ENCODE peak calls at places on chromosomes 1 and 21, in six cellular contexts. One of them, this sample, is unnamed.

GRCh38 chr1:151371340-151371739 is 1.2 kb downstream of the SELENBP1 start:
- DNase-seq in NCI-H1105 treated with DMSO at 0.1 percent for 48 hours: peak; percentile 46
- DNase-seq in CD4-positive, alpha-beta memory T cell: no peak
- DNase-seq in natural killer cell: no peak
- DNase-seq in Daoy: no peak
- DNase-seq in GM03348: peak; percentile 72
- DNase-seq in this sample: peak; percentile 53

GRCh38 chr1:204556458-204557052 is 40.3 kb downstream of the MDM4 start:
- DNase-seq in natural killer cell: no peak
- DNase-seq in Daoy: no peak
- DNase-seq in NCI-H1105 treated with DMSO at 0.1 percent for 48 hours: no peak
- DNase-seq in GM03348: no peak
- DNase-seq in CD4-positive, alpha-beta memory T cell: no peak
- DNase-seq in this sample: no peak

GRCh38 chr1:204202481-204202880 is 6.2 kb upstream of the KISS1 start:
- DNase-seq in Daoy: no peak
- DNase-seq in natural killer cell: no peak
- DNase-seq in GM03348: no peak
- DNase-seq in NCI-H1105 treated with DMSO at 0.1 percent for 48 hours: no peak
- DNase-seq in CD4-positive, alpha-beta memory T cell: no peak
- DNase-seq in this sample: no peak

GRCh38 chr1:104125226-104125625 is 375.5 kb downstream of the AMY1C start:
- DNase-seq in natural killer cell: no peak
- DNase-seq in Daoy: peak; percentile 12
- DNase-seq in CD4-positive, alpha-beta memory T cell: no peak
- DNase-seq in NCI-H1105 treated with DMSO at 0.1 percent for 48 hours: no peak
- DNase-seq in GM03348: no peak
- DNase-seq in this sample: no peak

GRCh38 chr1:37726191-37726590 is 33.9 kb downstream of the CDCA8 start:
- DNase-seq in Daoy: no peak
- DNase-seq in NCI-H1105 treated with DMSO at 0.1 percent for 48 hours: no peak
- DNase-seq in GM03348: no peak
- DNase-seq in CD4-positive, alpha-beta memory T cell: no peak
- DNase-seq in natural killer cell: no peak
- DNase-seq in this sample: peak; percentile 77

GRCh38 chr1:30920827-30921226 is 12.3 kb upstream of the SDC3 start:
- DNase-seq in natural killer cell: no peak
- DNase-seq in GM03348: no peak
- DNase-seq in NCI-H1105 treated with DMSO at 0.1 percent for 48 hours: no peak
- DNase-seq in Daoy: no peak
- DNase-seq in CD4-positive, alpha-beta memory T cell: no peak
- DNase-seq in this sample: no peak

GRCh38 chr21:40331182-40331581 is 463.9 kb downstream of the PCP4 start:
- DNase-seq in natural killer cell: no peak
- DNase-seq in CD4-positive, alpha-beta memory T cell: no peak
- DNase-seq in Daoy: no peak
- DNase-seq in NCI-H1105 treated with DMSO at 0.1 percent for 48 hours: no peak
- DNase-seq in GM03348: no peak
- DNase-seq in this sample: no peak

GRCh38 chr1:184506501-184506900 is 119.7 kb downstream of the C1orf21 start:
- DNase-seq in CD4-positive, alpha-beta memory T cell: no peak
- DNase-seq in natural killer cell: no peak
- DNase-seq in NCI-H1105 treated with DMSO at 0.1 percent for 48 hours: no peak
- DNase-seq in Daoy: no peak
- DNase-seq in GM03348: no peak
- DNase-seq in this sample: no peak

GRCh38 chr1:8740034-8740449 is 77.4 kb downstream of the RERE start:
- DNase-seq in CD4-positive, alpha-beta memory T cell: no peak
- DNase-seq in natural killer cell: no peak
- DNase-seq in Daoy: peak; percentile 64
- DNase-seq in GM03348: peak; percentile 21
- DNase-seq in NCI-H1105 treated with DMSO at 0.1 percent for 48 hours: no peak
- DNase-seq in this sample: no peak

GRCh38 chr1:236550961-236551851 is 27.4 kb downstream of the LGALS8 start:
- DNase-seq in NCI-H1105 treated with DMSO at 0.1 percent for 48 hours: no peak
- DNase-seq in natural killer cell: no peak
- DNase-seq in CD4-positive, alpha-beta memory T cell: no peak
- DNase-seq in GM03348: no peak
- DNase-seq in Daoy: no peak
- DNase-seq in this sample: no peak

GRCh38 chr1:212974735-212975606 is 24.6 kb downstream of the VASH2 start:
- DNase-seq in CD4-positive, alpha-beta memory T cell: no peak
- DNase-seq in natural killer cell: no peak
- DNase-seq in NCI-H1105 treated with DMSO at 0.1 percent for 48 hours: no peak
- DNase-seq in Daoy: no peak
- DNase-seq in GM03348: no peak
- DNase-seq in this sample: no peak

GRCh38 chr1:226814751-226815496 is 55.5 kb upstream of the PSEN2 start:
- DNase-seq in CD4-positive, alpha-beta memory T cell: no peak
- DNase-seq in NCI-H1105 treated with DMSO at 0.1 percent for 48 hours: peak; percentile 55
- DNase-seq in GM03348: peak; percentile 77
- DNase-seq in Daoy: peak; percentile 89
- DNase-seq in natural killer cell: no peak
- DNase-seq in this sample: no peak

GRCh38 chr1:156114919-156115513 is 505 bp downstream of the LMNA start:
- DNase-seq in Daoy: no peak
- DNase-seq in CD4-positive, alpha-beta memory T cell: no peak
- DNase-seq in natural killer cell: no peak
- DNase-seq in NCI-H1105 treated with DMSO at 0.1 percent for 48 hours: peak; percentile 34
- DNase-seq in GM03348: peak; percentile 30
- DNase-seq in this sample: no peak

GRCh38 chr1:220905650-220906560 is 26.7 kb downstream of the HLX start:
- DNase-seq in Daoy: no peak
- DNase-seq in CD4-positive, alpha-beta memory T cell: no peak
- DNase-seq in NCI-H1105 treated with DMSO at 0.1 percent for 48 hours: no peak
- DNase-seq in natural killer cell: no peak
- DNase-seq in GM03348: no peak
- DNase-seq in this sample: no peak

GRCh38 chr1:64471724-64472276 is 1.9 kb downstream of the CACHD1 start:
- DNase-seq in GM03348: peak; percentile 45
- DNase-seq in CD4-positive, alpha-beta memory T cell: no peak
- DNase-seq in NCI-H1105 treated with DMSO at 0.1 percent for 48 hours: no peak
- DNase-seq in Daoy: peak; percentile 46
- DNase-seq in natural killer cell: no peak
- DNase-seq in this sample: no peak

GRCh38 chr1:246602194-246602593 is 35.9 kb downstream of the CNST start:
- DNase-seq in GM03348: no peak
- DNase-seq in Daoy: no peak
- DNase-seq in CD4-positive, alpha-beta memory T cell: peak; percentile 42
- DNase-seq in NCI-H1105 treated with DMSO at 0.1 percent for 48 hours: no peak
- DNase-seq in natural killer cell: no peak
- DNase-seq in this sample: no peak

GRCh38 chr1:153697873-153698647 is 19.6 kb downstream of the NPR1 start:
- DNase-seq in Daoy: no peak
- DNase-seq in GM03348: no peak
- DNase-seq in NCI-H1105 treated with DMSO at 0.1 percent for 48 hours: no peak
- DNase-seq in CD4-positive, alpha-beta memory T cell: no peak
- DNase-seq in natural killer cell: no peak
- DNase-seq in this sample: peak; percentile 76

GRCh38 chr1:231442735-231443134 is 20.6 kb upstream of the EGLN1 start:
- DNase-seq in GM03348: no peak
- DNase-seq in natural killer cell: no peak
- DNase-seq in NCI-H1105 treated with DMSO at 0.1 percent for 48 hours: no peak
- DNase-seq in CD4-positive, alpha-beta memory T cell: no peak
- DNase-seq in Daoy: no peak
- DNase-seq in this sample: no peak

GRCh38 chr21:46029201-46029924 is 47.8 kb downstream of the COL6A1 start:
- DNase-seq in NCI-H1105 treated with DMSO at 0.1 percent for 48 hours: no peak
- DNase-seq in Daoy: no peak
- DNase-seq in natural killer cell: no peak
- DNase-seq in GM03348: no peak
- DNase-seq in CD4-positive, alpha-beta memory T cell: no peak
- DNase-seq in this sample: no peak